ENCODE peak calls at places on chromosomes 11 and 22, in nine cellular contexts. Y is mammary epithelial cell, H is A549, Q is endothelial cell of umbilical vein, F is H9, B is brain microvascular endothelial cell, T is H1, M is cardiac muscle cell, U is heart left ventricle. K is an unnamed sample.

GRCh38 chr11:95082576-95083001 is 7.1 kb upstream of the ENDOD1 start:
- DNase-seq in Y (no peak), H (no peak), Q (no peak), F (no peak), B (no peak), T (no peak), M (no peak), U (no peak), K (no peak)

GRCh38 chr22:42799462-42800405 is 57.3 kb downstream of the ARFGAP3 start:
- DNase-seq in Y (peak; percentile 5), H (no peak), Q (no peak), F (peak; percentile 72), B (no peak), T (no peak), M (no peak), U (no peak), K (no peak)

GRCh38 chr11:5992150-5992549 is 5.4 kb upstream of the OR52L1 start:
- DNase-seq in Y (no peak), H (no peak), Q (no peak), F (no peak), B (no peak), T (no peak), M (no peak), U (no peak), K (no peak)

GRCh38 chr11:10865837-10866270 is 8.0 kb upstream of the ZBED5 start:
- DNase-seq in Y (no peak), H (no peak), Q (no peak), F (no peak), B (no peak), T (no peak), M (no peak), U (no peak), K (no peak)

GRCh38 chr11:10298342-10298741 is 4.3 kb upstream of the SBF2 start:
- DNase-seq in Y (peak; percentile 76), H (peak; percentile 36), Q (no peak), F (no peak), B (peak; percentile 94), T (no peak), M (peak; percentile 32), U (no peak), K (no peak)

GRCh38 chr11:65126624-65127274 is 4.6 kb downstream of the MRPL49 start:
- DNase-seq in Y (no peak), H (no peak), Q (no peak), F (no peak), B (no peak), T (no peak), M (no peak), U (no peak), K (no peak)

GRCh38 chr11:12100886-12101285 is 9.5 kb upstream of the MICAL2 start:
- DNase-seq in Y (no peak), H (no peak), Q (no peak), F (no peak), B (no peak), T (no peak), M (no peak), U (peak; percentile 42), K (no peak)

GRCh38 chr11:64185323-64186204 is at the start of gene STIP1:
- DNase-seq in Y (peak; percentile 100), H (peak; percentile 100), Q (peak; percentile 100), F (peak; percentile 100), B (peak; percentile 100), T (peak; percentile 99), M (peak; percentile 100), U (peak; percentile 100), K (peak; percentile 96)

GRCh38 chr22:41351011-41351410 is 30.7 kb upstream of the TEF start:
- DNase-seq in Y (no peak), H (no peak), Q (no peak), F (no peak), B (no peak), T (no peak), M (no peak), U (no peak), K (no peak)

GRCh38 chr22:44576311-44577260 is 78.6 kb upstream of the RTL6 start:
- DNase-seq in Y (no peak), H (no peak), Q (no peak), F (peak; percentile 17), B (no peak), T (no peak), M (no peak), U (no peak), K (no peak)

GRCh38 chr11:31808268-31808667 is 2.9 kb downstream of the PAX6 start:
- DNase-seq in Y (no peak), H (no peak), Q (no peak), F (no peak), B (no peak), T (peak; percentile 50), M (no peak), U (no peak), K (no peak)

GRCh38 chr22:37636949-37637273 is 2.6 kb upstream of the SH3BP1 start:
- DNase-seq in Y (no peak), H (no peak), Q (no peak), F (no peak), B (no peak), T (no peak), M (no peak), U (no peak), K (no peak)

GRCh38 chr11:76918941-76919386 is 58.2 kb downstream of the ACER3 start:
- DNase-seq in Y (peak; percentile 40), H (peak; percentile 69), Q (peak; percentile 73), F (no peak), B (peak; percentile 23), T (no peak), M (peak; percentile 55), U (no peak), K (peak; percentile 45)

GRCh38 chr22:20130739-20131592 is 638 bp upstream of the ZDHHC8 start:
- DNase-seq in Y (peak; percentile 61), H (peak; percentile 47), Q (peak; percentile 82), F (peak; percentile 75), B (peak; percentile 68), T (peak; percentile 82), M (peak; percentile 93), U (peak; percentile 91), K (peak; percentile 94)

GRCh38 chr22:30283342-30283741 is 6.0 kb downstream of the CASTOR1 start:
- DNase-seq in Y (no peak), H (no peak), Q (no peak), F (no peak), B (no peak), T (no peak), M (no peak), U (no peak), K (no peak)

GRCh38 chr22:31870890-31871289 is 73.4 kb upstream of the YWHAH start:
- DNase-seq in Y (peak; percentile 93), H (peak; percentile 74), Q (peak; percentile 58), F (no peak), B (peak; percentile 93), T (no peak), M (no peak), U (no peak), K (no peak)

GRCh38 chr22:31866918-31867317 is 77.4 kb upstream of the YWHAH start:
- DNase-seq in Y (no peak), H (no peak), Q (no peak), F (no peak), B (no peak), T (no peak), M (no peak), U (no peak), K (no peak)

GRCh38 chr22:31872209-31872608 is 72.1 kb upstream of the YWHAH start:
- DNase-seq in Y (no peak), H (peak; percentile 14), Q (peak; percentile 31), F (peak; percentile 38), B (no peak), T (peak; percentile 54), M (no peak), U (no peak), K (peak; percentile 46)

GRCh38 chr22:31871475-31871874 is 72.9 kb upstream of the YWHAH start:
- DNase-seq in Y (no peak), H (no peak), Q (no peak), F (no peak), B (no peak), T (no peak), M (no peak), U (no peak), K (no peak)

DNA sequence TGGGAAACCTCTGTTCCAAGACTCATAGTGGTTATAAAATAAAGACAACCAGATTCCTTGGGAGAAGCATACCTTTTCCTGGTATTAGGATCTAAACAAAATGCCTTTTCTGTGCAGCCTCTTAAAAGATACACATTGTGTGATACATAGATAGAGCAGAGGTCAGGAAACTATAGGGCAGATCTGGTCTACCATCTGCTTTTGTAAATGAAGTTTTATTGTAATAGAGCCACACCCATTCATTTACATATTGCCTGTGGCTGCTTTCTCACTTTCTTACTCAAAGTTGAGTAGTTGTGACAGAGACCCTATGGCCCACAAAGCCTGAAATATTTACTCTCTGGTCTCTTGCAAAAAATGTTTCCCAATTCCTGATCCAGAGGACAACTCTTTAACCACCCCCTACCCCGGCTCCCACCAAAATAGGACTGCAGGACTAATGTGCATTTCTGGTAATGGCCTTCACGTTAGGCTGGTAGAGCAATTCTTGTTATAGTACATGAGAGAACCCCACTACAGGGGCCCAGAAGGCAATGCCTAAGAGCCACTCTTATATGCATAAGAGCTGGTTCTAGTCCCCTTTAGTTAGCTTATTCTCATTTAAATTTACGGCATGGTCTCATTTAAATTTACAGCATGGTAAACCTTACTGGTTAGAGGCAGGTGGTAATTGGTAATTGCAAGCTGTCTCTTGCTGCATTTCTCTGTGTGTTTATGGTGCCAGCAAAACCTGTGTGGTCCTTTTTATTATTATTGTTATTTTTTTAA is 76.8 kb upstream of the YWHAH start:
- DNase-seq in Y (no peak), H (no peak), Q (no peak), F (no peak), B (no peak), T (peak; percentile 46), M (no peak), U (no peak), K (no peak)
- H3K27ac ChIP-seq in Y (no peak overlapping the region), H (no peak overlapping the region), Q (no peak overlapping the region), F (no peak overlapping the region), B (no peak overlapping the region), T (no peak overlapping the region), M (no peak overlapping the region), U (no peak overlapping the region), K (no peak overlapping the region)

GRCh38 chr22:23104109-23104971 is 34.0 kb downstream of the GNAZ start:
- DNase-seq in Y (no peak), H (no peak), Q (no peak), F (no peak), B (no peak), T (no peak), M (no peak), U (no peak), K (peak; percentile 36)
- H3K27ac ChIP-seq in Y (no peak overlapping the region), H (no peak overlapping the region), Q (no peak overlapping the region), F (no peak overlapping the region), B (no peak overlapping the region), T (no peak overlapping the region), M (no peak overlapping the region), U (no peak overlapping the region), K (peak overlapping the region; percentile 50)

DNA sequence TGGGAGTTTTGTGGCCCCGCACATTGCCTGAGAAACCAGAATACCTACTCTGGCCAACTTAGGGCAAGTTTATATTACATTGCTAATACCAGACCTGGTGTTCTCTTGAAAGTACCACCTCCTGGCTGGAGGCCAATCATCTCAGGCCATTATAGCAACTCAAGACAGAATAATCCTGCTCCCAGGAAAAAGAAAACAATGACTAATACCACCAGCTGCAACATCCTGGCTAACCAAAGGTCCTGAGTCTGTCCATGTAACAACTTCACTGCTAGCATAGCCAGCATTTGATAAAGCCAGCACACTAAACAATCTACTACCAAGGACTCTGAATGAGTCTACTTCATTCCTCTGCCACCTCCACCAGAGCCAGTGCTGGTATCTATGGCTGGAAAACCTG is 1298.7 kb upstream of the CNTN5 start:
- DNase-seq in Y (peak; percentile 90), H (peak; percentile 1), Q (peak; percentile 39), F (no peak), B (peak; percentile 98), T (no peak), M (no peak), U (no peak), K (no peak)
- H3K27ac ChIP-seq in Y (no peak overlapping the region), H (no peak overlapping the region), Q (no peak overlapping the region), F (no peak overlapping the region), B (peak overlapping the region; percentile 54), T (no peak overlapping the region), M (no peak overlapping the region), U (peak overlapping the region; percentile 3), K (peak overlapping the region; percentile 82)

GRCh38 chr11:36186340-36186739 is 102.9 kb downstream of the COMMD9 start:
- DNase-seq in Y (peak; percentile 75), H (no peak), Q (no peak), F (no peak), B (peak; percentile 20), T (no peak), M (no peak), U (no peak), K (no peak)
- H3K27ac ChIP-seq in Y (no peak overlapping the region), H (no peak overlapping the region), Q (no peak overlapping the region), F (no peak overlapping the region), B (no peak overlapping the region), T (no peak overlapping the region), M (no peak overlapping the region), U (no peak overlapping the region), K (peak overlapping the region; percentile 48)

K was measured in SK-N-SH.